ENCODE peak calls at places on chromosomes 1 and 21, in six cellular contexts. D, Q, P, H, T and Y are unnamed samples.

GRCh38 chr1:53639251-53639721 is 99.7 kb downstream of the GLIS1 start:
- DNase-seq in D (no peak), Q (no peak), P (peak; percentile 41), H (no peak), T (no peak), Y (no peak)

GRCh38 chr1:55255901-55256300 is 40.7 kb upstream of the USP24 start:
- DNase-seq in D (no peak), Q (no peak), P (no peak), H (no peak), T (no peak), Y (no peak)

GRCh38 chr1:72623299-72623708 is 341.0 kb upstream of the NEGR1 start:
- DNase-seq in D (no peak), Q (no peak), P (no peak), H (no peak), T (no peak), Y (no peak)

GRCh38 chr1:30864681-30865080 is 43.9 kb downstream of the SDC3 start:
- DNase-seq in D (no peak), Q (no peak), P (no peak), H (no peak), T (no peak), Y (peak; percentile 55)

GRCh38 chr1:159188375-159188788 is 16.3 kb upstream of the ACKR1 start:
- DNase-seq in D (peak; percentile 69), Q (peak; percentile 52), P (peak; percentile 88), H (peak; percentile 55), T (peak; percentile 23), Y (peak; percentile 81)

GRCh38 chr1:171467626-171468025 is 17.7 kb upstream of the PRRC2C start:
- DNase-seq in D (no peak), Q (no peak), P (no peak), H (no peak), T (no peak), Y (no peak)

GRCh38 chr21:46613391-46613790 is 8.5 kb upstream of the S100B start:
- DNase-seq in D (no peak), Q (no peak), P (no peak), H (no peak), T (no peak), Y (no peak)

GRCh38 chr1:178868700-178869099 is 2.2 kb downstream of the ANGPTL1 start:
- DNase-seq in D (no peak), Q (no peak), P (no peak), H (no peak), T (no peak), Y (no peak)

GRCh38 chr1:64965239-64966157 is 851 bp downstream of the JAK1 start:
- DNase-seq in D (peak; percentile 63), Q (peak; percentile 52), P (peak; percentile 89), H (peak; percentile 67), T (peak; percentile 79), Y (peak; percentile 67)

GRCh38 chr1:93700532-93701469 is 19.2 kb upstream of the BCAR3 start:
- DNase-seq in D (no peak), Q (no peak), P (no peak), H (no peak), T (no peak), Y (no peak)

GRCh38 chr21:34822957-34823356 is 154.2 kb downstream of the CLIC6 start:
- DNase-seq in D (no peak), Q (no peak), P (no peak), H (no peak), T (no peak), Y (no peak)

GRCh38 chr1:41874903-41875411 is 43.8 kb downstream of the HIVEP3 start:
- DNase-seq in D (peak; percentile 58), Q (no peak), P (no peak), H (peak; percentile 36), T (no peak), Y (no peak)

GRCh38 chr21:36976882-36977651 is 10.6 kb upstream of the HLCS start:
- DNase-seq in D (no peak), Q (peak; percentile 29), P (no peak), H (no peak), T (no peak), Y (no peak)

GRCh38 chr1:101278238-101278637 is 41.4 kb downstream of the S1PR1 start:
- DNase-seq in D (no peak), Q (no peak), P (no peak), H (no peak), T (no peak), Y (no peak)

GRCh38 chr1:222369991-222370910 is 177.7 kb downstream of the HHIPL2 start:
- DNase-seq in D (no peak), Q (no peak), P (no peak), H (no peak), T (no peak), Y (no peak)

GRCh38 chr1:64898107-64898861 is 68.1 kb downstream of the JAK1 start:
- DNase-seq in D (peak; percentile 93), Q (peak; percentile 76), P (peak; percentile 91), H (peak; percentile 65), T (peak; percentile 85), Y (peak; percentile 81)

GRCh38 chr1:193181526-193181925 is 4.9 kb downstream of the B3GALT2 start:
- DNase-seq in D (no peak), Q (no peak), P (no peak), H (no peak), T (no peak), Y (no peak)

GRCh38 chr1:3241236-3241550 is 172.2 kb downstream of the PRDM16 start:
- DNase-seq in D (no peak), Q (no peak), P (no peak), H (no peak), T (no peak), Y (no peak)
- H3K27me3 ChIP-seq in D (no peaks in the 10 kb centered on the region), Q (no peaks in the 10 kb centered on the region), P (no peaks in the 10 kb centered on the region), H (no peaks in the 10 kb centered on the region), T (no peaks in the 10 kb centered on the region), Y (no peaks in the 10 kb centered on the region)

DNA sequence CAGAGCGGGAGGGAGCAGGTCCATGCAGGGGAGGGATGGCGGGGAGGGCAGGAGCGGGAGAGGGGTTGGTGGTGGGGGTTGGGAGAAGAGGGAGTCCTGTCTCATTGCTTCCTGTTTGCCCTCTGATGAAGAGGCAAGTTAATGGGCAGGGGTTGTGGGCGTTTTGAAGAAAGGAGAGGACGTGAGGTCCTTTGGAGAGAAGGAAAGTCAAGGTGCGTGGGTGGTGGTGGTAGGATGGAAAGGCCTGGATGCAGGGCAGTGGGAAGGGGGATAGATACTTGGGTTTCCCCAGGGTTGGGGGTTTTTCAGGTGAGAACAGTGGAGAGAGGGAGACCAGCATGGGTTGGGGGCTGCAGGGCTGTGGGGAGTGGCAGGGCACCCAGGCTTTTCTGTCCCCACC is 17.2 kb downstream of the UBE2Q1 start:
- DNase-seq in D (no peak), Q (no peak), P (no peak), H (no peak), T (no peak), Y (no peak)
- H3K27me3 ChIP-seq in D (no peaks in the 10 kb centered on the region), Q (no peaks in the 10 kb centered on the region), P (no peaks in the 10 kb centered on the region), H (no peaks in the 10 kb centered on the region), T (no peaks in the 10 kb centered on the region), Y (no peaks in the 10 kb centered on the region)

GRCh38 chr21:44923481-44924084 is 2.9 kb upstream of the ITGB2 start:
- DNase-seq in D (no peak), Q (no peak), P (no peak), H (no peak), T (no peak), Y (no peak)
- H3K27me3 ChIP-seq in D (peaks cover 19% of the 10 kb centered on the region), Q (no peaks in the 10 kb centered on the region), P (no peaks in the 10 kb centered on the region), H (no peaks in the 10 kb centered on the region), T (no peaks in the 10 kb centered on the region), Y (no peaks in the 10 kb centered on the region)

GRCh38 chr1:2881556-2881955 is 80.1 kb upstream of the TTC34 start:
- DNase-seq in D (no peak), Q (no peak), P (no peak), H (no peak), T (no peak), Y (no peak)
- H3K27me3 ChIP-seq in D (no peaks in the 10 kb centered on the region), Q (no peaks in the 10 kb centered on the region), P (no peaks in the 10 kb centered on the region), H (no peaks in the 10 kb centered on the region), T (no peaks in the 10 kb centered on the region), Y (no peaks in the 10 kb centered on the region)

DNA sequence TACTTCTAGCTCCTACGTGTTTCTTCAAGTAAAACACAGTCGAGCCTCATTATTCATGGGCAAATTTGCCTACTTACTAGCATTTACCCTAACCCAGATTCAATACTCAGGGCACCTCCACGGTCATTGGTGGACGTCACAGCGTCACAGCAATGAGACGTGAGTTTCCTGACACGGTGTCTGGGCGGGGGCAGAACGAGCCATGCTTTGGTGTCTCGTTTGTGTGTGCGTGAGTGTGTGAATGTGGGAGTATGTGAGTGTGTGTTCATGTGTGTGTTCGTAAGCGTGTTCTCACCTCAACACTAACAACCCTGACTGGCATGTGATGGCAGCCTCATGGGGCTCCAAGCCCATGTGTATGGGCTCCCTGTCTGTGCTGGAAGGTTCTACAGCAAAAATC is 17.5 kb upstream of the COL18A1 start:
- DNase-seq in D (no peak), Q (no peak), P (peak; percentile 39), H (no peak), T (no peak), Y (peak; percentile 9)
- H3K27me3 ChIP-seq in D (no peaks in the 10 kb centered on the region), Q (no peaks in the 10 kb centered on the region), P (no peaks in the 10 kb centered on the region), H (no peaks in the 10 kb centered on the region), T (no peaks in the 10 kb centered on the region), Y (no peaks in the 10 kb centered on the region)

GRCh38 chr1:61052393-61053280 is 29.7 kb upstream of the NFIA start:
- DNase-seq in D (no peak), Q (peak; percentile 51), P (no peak), H (no peak), T (no peak), Y (no peak)

GRCh38 chr1:61051455-61052392 is 30.6 kb upstream of the NFIA start:
- DNase-seq in D (peak; percentile 47), Q (no peak), P (no peak), H (peak; percentile 37), T (no peak), Y (peak; percentile 65)

GRCh38 chr1:61053712-61054608 is 28.4 kb upstream of the NFIA start:
- DNase-seq in D (peak; percentile 73), Q (no peak), P (peak; percentile 84), H (peak; percentile 77), T (no peak), Y (peak; percentile 89)

GRCh38 chr1:61054636-61055035 is 27.7 kb upstream of the NFIA start:
- DNase-seq in D (no peak), Q (no peak), P (no peak), H (no peak), T (no peak), Y (no peak)

GRCh38 chr1:61053281-61053711 is 29.1 kb upstream of the NFIA start:
- DNase-seq in D (no peak), Q (no peak), P (no peak), H (no peak), T (no peak), Y (no peak)
- H3K27me3 ChIP-seq in D (no peaks in the 10 kb centered on the region), Q (no peaks in the 10 kb centered on the region), P (no peaks in the 10 kb centered on the region), H (no peaks in the 10 kb centered on the region), T (no peaks in the 10 kb centered on the region), Y (no peaks in the 10 kb centered on the region)